ENCODE peak calls at places on chromosomes 11 and 22, in ten cellular contexts. Z is PC-3; G is kidney; C is cardiac muscle cell; O is Caco-2; Q is CD4-positive, alpha-beta T cell; L is HepG2; F is astrocyte; D is endodermal cell; H is AG04450. R is an unnamed sample.

GRCh38 chr22:38413085-38414008 is 41.7 kb downstream of the KCNJ4 start:
- DNase-seq in Q (no peak), C (peak; percentile 42), H (no peak), F (no peak), G (peak; percentile 74), Z (no peak), L (no peak), D (peak; percentile 40), O (no peak), R (peak; percentile 4)

GRCh38 chr11:19935507-19935906 is 222.9 kb downstream of the NAV2 start:
- DNase-seq in L (no peak), H (no peak), G (no peak), Z (peak; percentile 64), F (peak; percentile 96), O (no peak), D (peak; percentile 73), C (peak; percentile 33), Q (no peak), R (no peak)

GRCh38 chr22:38215156-38216038 is 13.6 kb downstream of the MAFF start:
- DNase-seq in Q (no peak), D (no peak), F (no peak), G (no peak), O (no peak), Z (no peak), C (no peak), L (no peak), H (no peak), R (no peak)

GRCh38 chr11:48538991-48539390 is 50.4 kb downstream of the OR4A47 start:
- DNase-seq in Q (no peak), D (no peak), H (no peak), G (no peak), C (no peak), F (no peak), Z (no peak), L (no peak), O (no peak), R (no peak)

GRCh38 chr22:41833369-41834004 is 582 bp downstream of the SREBF2 start:
- DNase-seq in H (no peak), L (no peak), F (no peak), O (peak; percentile 50), Z (peak; percentile 6), Q (peak; percentile 25), C (peak; percentile 64), D (peak; percentile 72), G (peak; percentile 86), R (peak; percentile 75)

GRCh38 chr22:32127904-32128303 is 31.2 kb downstream of the C22orf42 start:
- DNase-seq in H (no peak), G (no peak), D (peak; percentile 85), Z (no peak), C (no peak), O (no peak), F (no peak), Q (no peak), L (no peak), R (no peak)

GRCh38 chr22:50216161-50216683 is 15.4 kb downstream of the SELENOO start:
- DNase-seq in D (no peak), Q (no peak), L (no peak), H (no peak), G (no peak), F (no peak), Z (no peak), C (no peak), O (no peak), R (no peak)

GRCh38 chr11:24060125-24060524 is 436.7 kb upstream of the LUZP2 start:
- DNase-seq in G (no peak), C (no peak), D (no peak), O (no peak), L (no peak), Q (no peak), H (no peak), F (no peak), Z (no peak), R (no peak)

GRCh38 chr11:19025799-19026406 is 34.6 kb downstream of the MRGPRX2 start:
- DNase-seq in D (no peak), G (no peak), Z (peak; percentile 9), O (no peak), L (no peak), F (peak; percentile 0), Q (no peak), C (peak; percentile 77), H (no peak), R (peak; percentile 16)

GRCh38 chr11:128379587-128380279 is 207.6 kb downstream of the ETS1 start:
- DNase-seq in Q (peak; percentile 17), L (no peak), C (peak; percentile 31), Z (peak; percentile 71), G (no peak), F (no peak), O (no peak), D (no peak), H (no peak), R (no peak)

GRCh38 chr11:67055812-67056211 is 835 bp upstream of the RHOD start:
- DNase-seq in O (peak; percentile 43), L (no peak), D (no peak), F (no peak), Z (peak; percentile 70), C (no peak), G (no peak), Q (no peak), H (no peak), R (peak; percentile 86)

GRCh38 chr11:96332236-96332761 is 10.7 kb downstream of the MAML2 start:
- DNase-seq in L (peak; percentile 83), H (no peak), D (peak; percentile 55), Z (no peak), C (no peak), O (no peak), Q (no peak), F (no peak), G (no peak), R (no peak)

GRCh38 chr11:270451-271208 is 7.6 kb upstream of the NLRP6 start:
- DNase-seq in L (no peak), Z (no peak), D (no peak), G (peak; percentile 79), O (no peak), H (no peak), Q (no peak), C (no peak), F (no peak), R (peak; percentile 3)

GRCh38 chr11:19253149-19253540 is 12.4 kb upstream of the E2F8 start:
- DNase-seq in C (no peak), G (no peak), D (no peak), F (no peak), O (peak; percentile 24), Z (no peak), Q (no peak), H (no peak), L (no peak), R (no peak)

DNA sequence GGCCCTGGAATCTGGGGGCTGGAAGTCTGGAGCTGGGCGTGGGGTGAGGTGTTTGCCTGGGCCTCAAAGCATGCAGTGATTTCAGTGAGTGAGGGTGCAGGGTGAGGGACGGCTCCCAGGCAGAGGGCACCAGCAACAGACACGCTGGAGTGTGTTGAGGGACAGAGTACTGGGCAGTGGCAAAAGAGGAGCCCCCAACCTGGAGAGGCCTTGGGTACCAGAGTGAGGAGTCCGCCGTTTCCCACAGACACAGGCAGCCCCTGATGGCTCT is 12.0 kb upstream of the TBC1D22A start:
- DNase-seq in G (no peak), Q (no peak), O (no peak), L (no peak), D (no peak), F (no peak), Z (no peak), C (no peak), H (no peak), R (no peak)
- H3K9me3 ChIP-seq in G (no peaks in the 10 kb centered on the region), Q (no peaks in the 10 kb centered on the region), O (no peaks in the 10 kb centered on the region), L (no peaks in the 10 kb centered on the region), D (peaks cover 7% of the 10 kb centered on the region), F (no peaks in the 10 kb centered on the region), Z (no peaks in the 10 kb centered on the region), C (no peaks in the 10 kb centered on the region), H (peaks cover under 1% of the 10 kb centered on the region), R (no peaks in the 10 kb centered on the region)

GRCh38 chr22:48650323-48651035 is 1177.2 kb downstream of the BRD1 start:
- DNase-seq in C (no peak), H (no peak), Q (no peak), Z (no peak), F (no peak), O (no peak), D (no peak), G (no peak), L (no peak), R (no peak)
- H3K9me3 ChIP-seq in C (no peaks in the 10 kb centered on the region), H (peaks cover 99% of the 10 kb centered on the region), Q (no peaks in the 10 kb centered on the region), Z (no peaks in the 10 kb centered on the region), F (no peaks in the 10 kb centered on the region), O (no peaks in the 10 kb centered on the region), D (no peaks in the 10 kb centered on the region), G (no peaks in the 10 kb centered on the region), L (no peaks in the 10 kb centered on the region), R (no peaks in the 10 kb centered on the region)

DNA sequence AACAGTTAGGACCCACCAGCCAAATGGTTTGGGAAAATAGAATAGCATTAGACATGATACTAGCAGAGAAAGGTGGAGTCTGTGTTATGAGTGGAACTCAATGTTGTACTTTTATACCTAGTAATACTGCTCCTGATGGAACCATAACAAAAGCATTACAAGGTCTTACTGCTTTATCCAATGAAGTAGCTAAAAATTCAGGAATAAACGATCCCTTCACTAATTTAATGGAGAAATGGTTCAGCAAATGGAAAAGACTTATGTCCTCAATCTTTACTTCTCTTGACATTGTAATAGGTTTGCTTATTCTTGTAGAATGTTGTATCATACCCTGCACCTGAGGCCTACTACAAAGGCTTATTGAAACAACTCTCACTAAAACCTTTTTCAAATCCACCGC is 50.2 kb downstream of the ZNF280B start:
- DNase-seq in H (no peak), D (no peak), Z (no peak), F (no peak), O (no peak), C (no peak), Q (no peak), L (no peak), G (no peak), R (no peak)
- H3K9me3 ChIP-seq in H (peaks cover 11% of the 10 kb centered on the region), D (peaks cover 45% of the 10 kb centered on the region), Z (no peaks in the 10 kb centered on the region), F (peaks cover 21% of the 10 kb centered on the region), O (peaks cover 26% of the 10 kb centered on the region), C (no peaks in the 10 kb centered on the region), Q (peaks cover 33% of the 10 kb centered on the region), L (peaks cover 16% of the 10 kb centered on the region), G (peaks cover 28% of the 10 kb centered on the region), R (no peaks in the 10 kb centered on the region)

GRCh38 chr11:101226617-101227016 is 97.0 kb upstream of the PGR start:
- DNase-seq in G (no peak), L (no peak), D (no peak), Q (no peak), O (no peak), F (no peak), H (no peak), Z (no peak), C (no peak), R (no peak)
- H3K9me3 ChIP-seq in G (peaks cover 5% of the 10 kb centered on the region), L (peaks cover 42% of the 10 kb centered on the region), D (peaks cover 10% of the 10 kb centered on the region), Q (peaks cover 7% of the 10 kb centered on the region), O (peaks cover 42% of the 10 kb centered on the region), F (peaks cover 10% of the 10 kb centered on the region), H (peaks cover 16% of the 10 kb centered on the region), Z (peaks cover 5% of the 10 kb centered on the region), C (no peaks in the 10 kb centered on the region), R (no peaks in the 10 kb centered on the region)

GRCh38 chr22:21605887-21606564 is 23.8 kb downstream of the YDJC start:
- DNase-seq in H (no peak), Z (no peak), O (no peak), Q (no peak), D (no peak), L (no peak), F (no peak), C (no peak), G (no peak), R (no peak)
- H3K9me3 ChIP-seq in H (no peaks in the 10 kb centered on the region), Z (no peaks in the 10 kb centered on the region), O (no peaks in the 10 kb centered on the region), Q (no peaks in the 10 kb centered on the region), D (no peaks in the 10 kb centered on the region), L (no peaks in the 10 kb centered on the region), F (no peaks in the 10 kb centered on the region), C (no peaks in the 10 kb centered on the region), G (no peaks in the 10 kb centered on the region), R (no peaks in the 10 kb centered on the region)

R was measured in hepatocyte.